ENCODE peak calls at places on chromosome 7, in seven cellular contexts. One of them, this sample, is unnamed.

GRCh38 chr7:116305485-116306408 is 95.4 kb downstream of the TES start:
- DNase-seq in IMR-90: peak; percentile 48
- DNase-seq in mesendoderm: peak; percentile 89
- DNase-seq in H1: no peak
- DNase-seq in neuronal stem cell: no peak
- DNase-seq in mesenchymal stem cell: peak; percentile 60
- DNase-seq in H9: no peak
- DNase-seq in this sample: peak; percentile 61

GRCh38 chr7:158416283-158416933 is 171.2 kb downstream of the PTPRN2 start:
- DNase-seq in IMR-90: no peak
- DNase-seq in mesendoderm: no peak
- DNase-seq in H1: no peak
- DNase-seq in neuronal stem cell: no peak
- DNase-seq in mesenchymal stem cell: no peak
- DNase-seq in H9: no peak
- DNase-seq in this sample: no peak

GRCh38 chr7:115910541-115911164 is 119.9 kb downstream of the TFEC start:
- DNase-seq in IMR-90: peak; percentile 38
- DNase-seq in mesendoderm: peak; percentile 47
- DNase-seq in H1: no peak
- DNase-seq in neuronal stem cell: peak; percentile 30
- DNase-seq in mesenchymal stem cell: peak; percentile 45
- DNase-seq in H9: no peak
- DNase-seq in this sample: peak; percentile 64

GRCh38 chr7:29996321-29996720 is 6.7 kb upstream of the SCRN1 start:
- DNase-seq in IMR-90: no peak
- DNase-seq in mesendoderm: no peak
- DNase-seq in H1: no peak
- DNase-seq in neuronal stem cell: no peak
- DNase-seq in mesenchymal stem cell: no peak
- DNase-seq in H9: no peak
- DNase-seq in this sample: no peak

GRCh38 chr7:18162653-18163052 is 135.0 kb upstream of the PRPS1L1 start:
- DNase-seq in IMR-90: no peak
- DNase-seq in mesendoderm: no peak
- DNase-seq in H1: no peak
- DNase-seq in neuronal stem cell: no peak
- DNase-seq in mesenchymal stem cell: no peak
- DNase-seq in H9: no peak
- DNase-seq in this sample: no peak

GRCh38 chr7:74207586-74207985 is 2.2 kb upstream of the LAT2 start:
- DNase-seq in IMR-90: no peak
- DNase-seq in mesendoderm: no peak
- DNase-seq in H1: no peak
- DNase-seq in neuronal stem cell: no peak
- DNase-seq in mesenchymal stem cell: no peak
- DNase-seq in H9: no peak
- DNase-seq in this sample: no peak

GRCh38 chr7:114859477-114859876 is 62.4 kb upstream of the MDFIC start:
- DNase-seq in IMR-90: no peak
- DNase-seq in mesendoderm: no peak
- DNase-seq in H1: no peak
- DNase-seq in neuronal stem cell: no peak
- DNase-seq in mesenchymal stem cell: no peak
- DNase-seq in H9: no peak
- DNase-seq in this sample: no peak

GRCh38 chr7:138064856-138065357 is 11.4 kb upstream of the AKR1D1 start:
- DNase-seq in IMR-90: peak; percentile 18
- DNase-seq in mesendoderm: peak; percentile 48
- DNase-seq in H1: no peak
- DNase-seq in neuronal stem cell: no peak
- DNase-seq in mesenchymal stem cell: peak; percentile 66
- DNase-seq in H9: peak; percentile 31
- DNase-seq in this sample: no peak

GRCh38 chr7:21618706-21619105 is 75.9 kb downstream of the DNAH11 start:
- DNase-seq in IMR-90: no peak
- DNase-seq in mesendoderm: no peak
- DNase-seq in H1: no peak
- DNase-seq in neuronal stem cell: no peak
- DNase-seq in mesenchymal stem cell: no peak
- DNase-seq in H9: no peak
- DNase-seq in this sample: peak; percentile 76

GRCh38 chr7:102216573-102217314 is 69.9 kb upstream of the SH2B2 start:
- DNase-seq in IMR-90: no peak
- DNase-seq in mesendoderm: no peak
- DNase-seq in H1: no peak
- DNase-seq in neuronal stem cell: no peak
- DNase-seq in mesenchymal stem cell: no peak
- DNase-seq in H9: no peak
- DNase-seq in this sample: no peak

DNA sequence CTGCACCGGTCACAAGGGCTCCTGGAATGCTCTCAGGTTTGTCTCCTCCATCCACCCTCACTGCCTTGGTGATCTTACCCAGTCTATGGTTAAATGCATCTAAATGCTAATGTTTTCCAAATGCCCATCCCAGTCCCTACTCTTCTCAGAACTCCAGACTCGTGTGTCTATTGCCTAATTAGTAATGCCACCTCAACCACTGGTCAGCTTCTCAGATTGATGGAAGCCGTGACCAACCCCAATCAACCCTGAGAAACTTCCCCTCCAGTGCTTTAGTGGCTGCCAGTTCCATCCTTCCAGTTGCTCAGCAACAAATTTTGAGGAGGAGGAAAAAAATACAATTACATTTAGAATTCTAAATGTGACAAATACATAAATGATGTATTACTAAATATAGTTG is 18.6 kb downstream of the NUDCD3 start:
- DNase-seq in IMR-90: no peak
- DNase-seq in mesendoderm: peak; percentile 34
- DNase-seq in H1: no peak
- DNase-seq in neuronal stem cell: no peak
- DNase-seq in mesenchymal stem cell: peak; percentile 43
- DNase-seq in H9: no peak
- DNase-seq in this sample: no peak
- H3K23ac ChIP-seq in IMR-90: peak overlapping the region; percentile 20
- H3K23ac ChIP-seq in mesendoderm: no peak overlapping the region
- H3K23ac ChIP-seq in H1: no peak overlapping the region
- H3K23ac ChIP-seq in neuronal stem cell: no peak overlapping the region
- H3K23ac ChIP-seq in mesenchymal stem cell: no peak overlapping the region
- H3K23ac ChIP-seq in H9: no peak overlapping the region
- H3K23ac ChIP-seq in this sample: no peak overlapping the region

GRCh38 chr7:55572378-55573233 is at the start of gene VOPP1:
- DNase-seq in IMR-90: peak; percentile 63
- DNase-seq in mesendoderm: peak; percentile 84
- DNase-seq in H1: no peak
- DNase-seq in neuronal stem cell: peak; percentile 68
- DNase-seq in mesenchymal stem cell: peak; percentile 65
- DNase-seq in H9: peak; percentile 75
- DNase-seq in this sample: peak; percentile 72

GRCh38 chr7:55574062-55574717 is 1.9 kb upstream of the VOPP1 start:
- DNase-seq in IMR-90: peak; percentile 28
- DNase-seq in mesendoderm: no peak
- DNase-seq in H1: no peak
- DNase-seq in neuronal stem cell: no peak
- DNase-seq in mesenchymal stem cell: peak; percentile 18
- DNase-seq in H9: no peak
- DNase-seq in this sample: no peak

GRCh38 chr7:55571534-55572377 is 546 bp downstream of the VOPP1 start:
- DNase-seq in IMR-90: peak; percentile 22
- DNase-seq in mesendoderm: peak; percentile 61
- DNase-seq in H1: no peak
- DNase-seq in neuronal stem cell: peak; percentile 59
- DNase-seq in mesenchymal stem cell: peak; percentile 63
- DNase-seq in H9: peak; percentile 59
- DNase-seq in this sample: peak; percentile 25

GRCh38 chr7:55573526-55573925 is 1.2 kb upstream of the VOPP1 start:
- DNase-seq in IMR-90: peak; percentile 55
- DNase-seq in mesendoderm: no peak
- DNase-seq in H1: no peak
- DNase-seq in neuronal stem cell: no peak
- DNase-seq in mesenchymal stem cell: peak; percentile 22
- DNase-seq in H9: no peak
- DNase-seq in this sample: no peak

DNA sequence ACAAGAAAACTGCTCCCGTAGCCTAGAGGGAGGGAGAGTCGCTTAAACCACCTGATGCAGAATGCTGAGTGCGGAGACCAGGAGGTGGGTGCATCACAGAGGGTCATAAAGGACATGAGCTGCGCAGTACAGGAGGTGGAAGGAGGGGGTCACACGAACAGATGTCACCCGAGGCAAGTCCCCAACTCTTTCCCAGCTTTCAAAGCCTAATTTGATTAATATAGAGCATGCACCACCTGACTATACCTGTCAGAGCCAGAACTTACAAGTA is 867 bp upstream of the VOPP1 start:
- DNase-seq in IMR-90: no peak
- DNase-seq in mesendoderm: no peak
- DNase-seq in H1: no peak
- DNase-seq in neuronal stem cell: no peak
- DNase-seq in mesenchymal stem cell: no peak
- DNase-seq in H9: no peak
- DNase-seq in this sample: no peak
- H3K9ac ChIP-seq in IMR-90: peak overlapping the region; percentile 92
- H3K9ac ChIP-seq in mesendoderm: no peak overlapping the region
- H3K9ac ChIP-seq in H1: peak overlapping the region; percentile 1
- H3K9ac ChIP-seq in neuronal stem cell: no peak overlapping the region
- H3K9ac ChIP-seq in mesenchymal stem cell: peak overlapping the region; percentile 94
- H3K9ac ChIP-seq in H9: no peak overlapping the region
- H3K9ac ChIP-seq in this sample: no peak overlapping the region

GRCh38 chr7:16634292-16634738 is 11.2 kb downstream of the ANKMY2 start:
- DNase-seq in IMR-90: no peak
- DNase-seq in mesendoderm: no peak
- DNase-seq in H1: no peak
- DNase-seq in neuronal stem cell: no peak
- DNase-seq in mesenchymal stem cell: peak; percentile 46
- DNase-seq in H9: no peak
- DNase-seq in this sample: no peak

GRCh38 chr7:16637279-16637795 is 8.2 kb downstream of the ANKMY2 start:
- DNase-seq in IMR-90: no peak
- DNase-seq in mesendoderm: no peak
- DNase-seq in H1: no peak
- DNase-seq in neuronal stem cell: no peak
- DNase-seq in mesenchymal stem cell: no peak
- DNase-seq in H9: no peak
- DNase-seq in this sample: no peak

GRCh38 chr7:16636533-16637173 is 8.9 kb downstream of the ANKMY2 start:
- DNase-seq in IMR-90: peak; percentile 77
- DNase-seq in mesendoderm: no peak
- DNase-seq in H1: no peak
- DNase-seq in neuronal stem cell: no peak
- DNase-seq in mesenchymal stem cell: peak; percentile 46
- DNase-seq in H9: no peak
- DNase-seq in this sample: no peak

GRCh38 chr7:16644157-16644556 is 1.4 kb downstream of the ANKMY2 start:
- DNase-seq in IMR-90: no peak
- DNase-seq in mesendoderm: no peak
- DNase-seq in H1: no peak
- DNase-seq in neuronal stem cell: no peak
- DNase-seq in mesenchymal stem cell: no peak
- DNase-seq in H9: no peak
- DNase-seq in this sample: no peak

DNA sequence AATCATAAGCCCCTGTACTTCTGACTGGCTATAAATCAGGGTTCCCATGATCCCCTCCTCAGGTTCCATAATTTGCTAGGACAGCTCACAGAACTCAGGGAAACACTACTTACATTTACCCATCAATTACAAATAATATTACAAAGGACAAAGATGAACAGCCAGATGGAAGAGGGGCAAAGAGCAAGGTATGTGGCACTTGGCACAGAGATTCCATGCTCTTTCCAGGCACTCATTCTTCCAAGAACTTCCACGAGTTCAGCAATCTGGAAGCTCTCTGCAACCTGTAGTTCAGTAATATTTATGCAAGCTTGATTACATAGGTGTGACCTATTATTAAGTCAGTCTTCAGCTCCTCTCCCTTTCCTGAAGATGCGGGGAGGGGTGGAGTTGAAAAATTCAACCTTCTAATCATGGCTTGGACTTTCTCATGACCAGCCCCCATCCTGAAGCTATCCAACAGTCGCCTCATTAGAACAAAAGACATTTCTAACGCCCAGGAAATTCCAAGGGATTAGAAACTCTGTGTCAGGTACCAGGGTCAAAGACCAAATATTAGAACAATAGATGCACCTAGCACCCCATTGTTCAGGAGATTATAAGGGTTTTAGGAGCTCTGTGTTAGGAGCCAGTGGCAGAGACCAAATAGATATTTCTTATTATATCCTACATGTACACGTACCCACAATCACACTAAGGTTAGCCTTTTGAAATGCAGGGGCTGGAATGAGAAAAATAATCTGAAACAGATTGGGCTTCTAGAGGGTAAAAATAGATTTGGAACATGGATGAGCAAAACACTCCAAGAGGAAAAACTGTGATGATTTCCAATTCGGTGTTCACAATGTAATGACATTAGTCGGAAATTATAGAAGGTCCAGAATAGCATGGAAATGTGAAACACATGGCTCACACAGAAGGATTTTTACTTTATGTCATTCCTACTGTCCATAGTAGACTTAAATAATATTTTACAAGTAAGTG is 7.0 kb downstream of the ANKMY2 start:
- DNase-seq in IMR-90: no peak
- DNase-seq in mesendoderm: peak; percentile 69
- DNase-seq in H1: no peak
- DNase-seq in neuronal stem cell: no peak
- DNase-seq in mesenchymal stem cell: no peak
- DNase-seq in H9: no peak
- DNase-seq in this sample: no peak
- H3K23ac ChIP-seq in IMR-90: no peak overlapping the region
- H3K23ac ChIP-seq in mesendoderm: no peak overlapping the region
- H3K23ac ChIP-seq in H1: no peak overlapping the region
- H3K23ac ChIP-seq in neuronal stem cell: no peak overlapping the region
- H3K23ac ChIP-seq in mesenchymal stem cell: no peak overlapping the region
- H3K23ac ChIP-seq in H9: no peak overlapping the region
- H3K23ac ChIP-seq in this sample: no peak overlapping the region

DNA sequence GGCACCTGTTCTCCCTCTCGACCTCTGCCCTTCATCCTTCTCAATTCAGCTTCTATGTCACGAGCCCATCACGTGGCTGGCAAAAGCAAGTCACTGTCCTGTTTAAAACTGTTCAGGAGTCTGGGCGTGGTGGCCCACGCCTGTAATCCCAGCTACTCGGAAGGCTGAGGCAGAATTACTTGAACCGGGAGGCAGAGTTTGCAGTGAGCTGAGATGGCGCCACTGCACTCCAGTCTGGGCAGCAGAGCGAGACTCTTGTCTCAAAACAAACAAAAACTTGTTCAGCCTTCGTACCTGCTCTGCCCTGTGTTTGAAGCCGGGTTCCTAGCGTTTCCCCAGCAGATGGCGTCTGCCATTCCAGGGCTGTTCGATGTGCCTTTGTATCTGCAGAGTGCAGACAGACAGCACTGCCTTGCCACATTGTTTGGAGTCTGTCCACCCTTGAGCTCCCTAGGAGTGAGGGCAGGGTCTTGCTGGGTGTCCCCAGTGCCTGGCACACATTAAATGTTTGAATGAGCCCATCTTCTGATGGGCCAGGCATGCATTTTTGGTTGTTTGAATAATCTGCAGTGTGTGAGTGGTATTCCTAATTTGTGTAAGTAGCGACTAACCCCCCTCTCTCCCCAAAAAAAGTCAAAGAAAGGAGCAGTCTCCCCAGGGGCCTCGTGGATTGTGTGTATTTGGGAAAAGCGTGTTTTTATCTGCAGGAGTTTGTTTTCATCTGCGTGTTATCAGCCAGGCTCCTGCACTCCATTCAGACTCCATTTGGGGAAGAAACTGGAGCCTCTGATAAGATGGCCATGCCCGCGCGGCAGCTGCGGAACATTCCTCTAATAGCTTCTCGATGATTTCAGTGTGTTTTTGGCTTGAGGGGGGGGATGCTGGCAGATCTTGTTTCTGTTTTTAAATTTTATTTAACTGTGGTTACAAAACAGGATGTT is 61.2 kb downstream of the DNAJB6 start:
- DNase-seq in IMR-90: peak; percentile 81
- DNase-seq in mesendoderm: peak; percentile 81
- DNase-seq in H1: no peak
- DNase-seq in neuronal stem cell: peak; percentile 27
- DNase-seq in mesenchymal stem cell: peak; percentile 51
- DNase-seq in H9: peak; percentile 72
- DNase-seq in this sample: peak; percentile 77
- H3K9ac ChIP-seq in IMR-90: peak overlapping the region; percentile 64
- H3K9ac ChIP-seq in mesendoderm: no peak overlapping the region
- H3K9ac ChIP-seq in H1: no peak overlapping the region
- H3K9ac ChIP-seq in neuronal stem cell: no peak overlapping the region
- H3K9ac ChIP-seq in mesenchymal stem cell: peak overlapping the region; percentile 84
- H3K9ac ChIP-seq in H9: no peak overlapping the region
- H3K9ac ChIP-seq in this sample: no peak overlapping the region